ENCODE peak calls at places on chromosomes 3 and 15, in four cellular contexts. Y is AG10803, I is tibial artery, R is cardiac muscle cell. D is an unnamed sample.

GRCh38 chr3:106022913-106023312 is 154.1 kb upstream of the CBLB start:
- DNase-seq in Y (no peak), I (no peak), R (no peak), D (no peak)

GRCh38 chr3:150887031-150887430 is 18.2 kb downstream of the MINDY4B start:
- DNase-seq in Y (no peak), I (no peak), R (peak), D (no peak)

GRCh38 chr15:99110581-99111320 is 5.9 kb downstream of the SYNM start:
- DNase-seq in Y (peak), I (no peak), R (peak), D (no peak)

GRCh38 chr15:78633348-78633747 is 7.7 kb downstream of the CHRNB4 start:
- DNase-seq in Y (no peak), I (no peak), R (no peak), D (no peak)

GRCh38 chr3:104279617-104280016 is 1087.1 kb upstream of the ALCAM start:
- DNase-seq in Y (peak), I (no peak), R (peak), D (no peak)

GRCh38 chr3:37183375-37183831 is 9.0 kb upstream of the LRRFIP2 start:
- DNase-seq in Y (peak), I (no peak), R (peak), D (no peak)

GRCh38 chr3:62371735-62372591 is 1.4 kb downstream of the FEZF2 start:
- DNase-seq in Y (no peak), I (no peak), R (no peak), D (peak)

GRCh38 chr3:100032262-100032661 is 82.0 kb downstream of the FILIP1L start:
- DNase-seq in Y (peak), I (no peak), R (peak), D (no peak)

GRCh38 chr3:100103558-100104441 is 10.5 kb downstream of the FILIP1L start:
- DNase-seq in Y (peak), I (no peak), R (peak), D (no peak)

GRCh38 chr15:78396976-78397375 is 41.0 kb upstream of the IREB2 start:
- DNase-seq in Y (peak), I (no peak), R (peak), D (no peak)

GRCh38 chr3:171873561-171873960 is 30.4 kb downstream of the TMEM212 start:
- DNase-seq in Y (peak), I (no peak), R (peak), D (no peak)

GRCh38 chr3:105582015-105582414 is 215.3 kb downstream of the ALCAM start:
- DNase-seq in Y (no peak), I (no peak), R (no peak), D (no peak)

GRCh38 chr15:25059698-25060471 is 105.1 kb downstream of the SNRPN start:
- DNase-seq in Y (no peak), I (no peak), R (no peak), D (no peak)

GRCh38 chr15:69074843-69075224 is 60.3 kb downstream of the NOX5 start:
- DNase-seq in Y (no peak), I (no peak), R (peak), D (peak)

GRCh38 chr3:171789759-171790505 is 20.4 kb downstream of the PLD1 start:
- DNase-seq in Y (no peak), I (no peak), R (no peak), D (no peak)

GRCh38 chr3:13866406-13866965 is 13.4 kb downstream of the WNT7A start:
- DNase-seq in Y (no peak), I (no peak), R (no peak), D (no peak)

GRCh38 chr3:27559835-27560234 is 75.7 kb upstream of the SLC4A7 start:
- DNase-seq in Y (peak), I (peak), R (peak), D (peak)

GRCh38 chr15:37764733-37765191 is 169.7 kb upstream of the TMCO5A start:
- DNase-seq in Y (peak), I (no peak), R (peak), D (peak)

GRCh38 chr3:174441588-174442316 is 417.4 kb upstream of the NAALADL2 start:
- DNase-seq in Y (peak), I (no peak), R (peak), D (no peak)

GRCh38 chr15:39598186-39598850 is 17.4 kb downstream of the THBS1 start:
- DNase-seq in Y (peak), I (no peak), R (peak), D (no peak)

GRCh38 chr15:61946778-61947177 is 113.5 kb downstream of the VPS13C start:
- DNase-seq in Y (peak), I (no peak), R (peak), D (no peak)

GRCh38 chr3:177968891-177969290 is 567.3 kb upstream of the KCNMB2 start:
- DNase-seq in Y (no peak), I (no peak), R (no peak), D (no peak)

GRCh38 chr15:92392966-92393286 is 755 bp upstream of the ST8SIA2 start:
- DNase-seq in Y (no peak), I (no peak), R (no peak), D (peak)

GRCh38 chr3:70061111-70061510 is 61.6 kb downstream of the SAMMSON start:
- DNase-seq in Y (peak), I (no peak), R (no peak), D (no peak)

GRCh38 chr15:89143503-89144162 is 55.4 kb downstream of the ABHD2 start:
- DNase-seq in Y (peak), I (no peak), R (peak), D (peak)

GRCh38 chr15:98938105-98938417 is 69.5 kb downstream of the PGPEP1L start:
- DNase-seq in Y (no peak), I (no peak), R (no peak), D (no peak)

GRCh38 chr3:38730281-38730680 is 80.8 kb upstream of the SCN5A start:
- DNase-seq in Y (peak), I (no peak), R (peak), D (no peak)

GRCh38 chr15:45185903-45186770 is 1.6 kb downstream of the SHF start:
- DNase-seq in Y (peak), I (no peak), R (no peak), D (peak)
- H3K4me3 ChIP-seq in Y (peak), I (peak), R (peak), D (peak)

GRCh38 chr3:188439080-188439479 is 285.1 kb downstream of the LPP start:
- DNase-seq in Y (no peak), I (no peak), R (no peak), D (no peak)
- H3K4me3 ChIP-seq in Y (no peak), I (no peak), R (no peak), D (no peak)

GRCh38 chr3:52715714-52716305 is 9.9 kb downstream of the SPCS1 start:
- DNase-seq in Y (no peak), I (no peak), R (no peak), D (no peak)

GRCh38 chr3:52719618-52720017 is 13.7 kb downstream of the SPCS1 start:
- DNase-seq in Y (no peak), I (no peak), R (no peak), D (no peak)

GRCh38 chr3:52712291-52713212 is 6.6 kb downstream of the SPCS1 start:
- DNase-seq in Y (no peak), I (no peak), R (no peak), D (no peak)

GRCh38 chr3:52710512-52710911 is 4.6 kb downstream of the SPCS1 start:
- DNase-seq in Y (no peak), I (no peak), R (no peak), D (no peak)

DNA sequence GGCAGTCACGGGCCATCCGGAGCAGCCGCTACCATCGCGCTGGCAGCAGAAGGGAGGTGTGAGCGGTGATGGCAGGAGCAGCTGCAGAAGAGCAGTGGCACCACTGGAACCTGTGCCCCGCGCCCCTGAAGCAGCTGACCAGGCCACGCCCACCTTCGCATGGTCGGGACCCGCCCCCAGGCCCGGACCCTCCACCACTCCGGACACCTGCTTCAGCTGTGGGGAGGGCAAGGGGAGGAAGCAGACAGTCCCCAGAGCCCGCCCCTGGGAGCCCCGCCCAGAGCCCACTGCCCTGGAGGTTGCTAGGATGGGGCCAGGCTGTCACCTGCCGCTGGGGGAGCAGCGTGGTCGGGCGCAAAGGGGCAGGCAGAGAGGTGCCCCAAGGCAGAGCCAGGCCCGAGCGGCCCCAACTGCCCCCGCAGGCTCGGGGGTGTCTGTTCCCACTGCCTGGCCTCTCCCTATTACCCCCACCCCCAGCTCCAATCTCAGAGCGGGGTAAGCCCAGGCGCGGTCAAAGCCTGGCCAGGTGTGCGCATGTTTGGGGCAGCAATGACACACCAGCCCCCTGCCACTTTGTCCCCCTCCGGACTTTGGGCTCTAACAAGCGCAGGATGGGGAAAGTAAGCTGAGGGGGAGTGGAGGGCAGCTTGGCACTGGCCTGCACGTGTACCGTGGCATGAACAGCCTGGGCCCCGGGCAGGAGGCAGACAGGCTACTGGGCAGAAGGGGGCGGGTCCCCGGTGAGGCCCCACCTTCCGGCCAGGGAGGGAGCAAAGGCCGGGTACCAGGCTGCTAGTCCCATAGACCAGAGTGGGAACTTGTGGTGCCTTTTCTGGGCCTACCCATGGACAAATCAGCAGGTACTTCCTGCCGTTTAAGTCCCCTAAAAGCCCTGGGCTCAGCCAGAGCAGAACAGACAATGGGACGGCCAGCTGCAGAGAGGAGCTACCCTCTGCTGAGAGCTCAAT is 8.7 kb downstream of the SPCS1 start:
- DNase-seq in Y (no peak), I (no peak), R (no peak), D (peak)
- H3K4me3 ChIP-seq in Y (no peak), I (no peak), R (peak), D (no peak)

GRCh38 chr3:129794319-129795201 is 99.0 kb downstream of the TMCC1 start:
- DNase-seq in Y (no peak), I (no peak), R (peak), D (peak)
- H3K4me3 ChIP-seq in Y (no peak), I (no peak), R (no peak), D (no peak)

GRCh38 chr3:50334339-50335075 is 6.1 kb downstream of the RASSF1 start:
- DNase-seq in Y (no peak), I (no peak), R (no peak), D (no peak)
- H3K4me3 ChIP-seq in Y (no peak), I (no peak), R (no peak), D (no peak)

GRCh38 chr15:63999177-63999576 is 47.1 kb downstream of the DAPK2 start:
- DNase-seq in Y (peak), I (no peak), R (no peak), D (no peak)

GRCh38 chr15:63997715-63998442 is 48.4 kb downstream of the DAPK2 start:
- DNase-seq in Y (no peak), I (no peak), R (no peak), D (no peak)

GRCh38 chr15:63996794-63997357 is 49.4 kb downstream of the DAPK2 start:
- DNase-seq in Y (no peak), I (no peak), R (no peak), D (no peak)

GRCh38 chr15:64000183-64000710 is 46.0 kb downstream of the DAPK2 start:
- DNase-seq in Y (peak), I (no peak), R (no peak), D (no peak)

DNA sequence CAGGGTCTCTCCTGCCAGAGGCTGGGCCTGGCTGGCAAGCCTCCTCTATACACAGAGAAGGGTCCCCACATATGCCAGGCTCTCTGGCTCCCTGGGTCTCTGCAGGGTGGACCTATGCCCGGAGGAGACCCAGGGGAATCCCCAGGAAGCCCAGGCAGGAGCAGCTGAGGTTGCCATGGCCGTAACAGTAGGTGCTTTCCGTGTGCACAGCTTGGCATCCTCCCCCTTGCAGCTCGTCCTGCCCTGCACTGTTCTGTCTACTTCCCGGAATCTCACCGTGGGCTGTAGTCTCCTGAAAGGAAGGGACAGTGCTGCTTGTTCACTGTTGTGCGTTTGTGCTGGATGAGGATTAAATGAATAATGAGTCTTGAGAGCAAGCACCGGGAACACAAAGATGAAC is 47.8 kb downstream of the DAPK2 start:
- DNase-seq in Y (no peak), I (no peak), R (no peak), D (no peak)
- H3K4me3 ChIP-seq in Y (no peak), I (no peak), R (no peak), D (no peak)

GRCh38 chr3:137866001-137866400 is 101.9 kb downstream of the SOX14 start:
- DNase-seq in Y (no peak), I (no peak), R (no peak), D (no peak)
- H3K4me3 ChIP-seq in Y (no peak), I (no peak), R (no peak), D (no peak)

DNA sequence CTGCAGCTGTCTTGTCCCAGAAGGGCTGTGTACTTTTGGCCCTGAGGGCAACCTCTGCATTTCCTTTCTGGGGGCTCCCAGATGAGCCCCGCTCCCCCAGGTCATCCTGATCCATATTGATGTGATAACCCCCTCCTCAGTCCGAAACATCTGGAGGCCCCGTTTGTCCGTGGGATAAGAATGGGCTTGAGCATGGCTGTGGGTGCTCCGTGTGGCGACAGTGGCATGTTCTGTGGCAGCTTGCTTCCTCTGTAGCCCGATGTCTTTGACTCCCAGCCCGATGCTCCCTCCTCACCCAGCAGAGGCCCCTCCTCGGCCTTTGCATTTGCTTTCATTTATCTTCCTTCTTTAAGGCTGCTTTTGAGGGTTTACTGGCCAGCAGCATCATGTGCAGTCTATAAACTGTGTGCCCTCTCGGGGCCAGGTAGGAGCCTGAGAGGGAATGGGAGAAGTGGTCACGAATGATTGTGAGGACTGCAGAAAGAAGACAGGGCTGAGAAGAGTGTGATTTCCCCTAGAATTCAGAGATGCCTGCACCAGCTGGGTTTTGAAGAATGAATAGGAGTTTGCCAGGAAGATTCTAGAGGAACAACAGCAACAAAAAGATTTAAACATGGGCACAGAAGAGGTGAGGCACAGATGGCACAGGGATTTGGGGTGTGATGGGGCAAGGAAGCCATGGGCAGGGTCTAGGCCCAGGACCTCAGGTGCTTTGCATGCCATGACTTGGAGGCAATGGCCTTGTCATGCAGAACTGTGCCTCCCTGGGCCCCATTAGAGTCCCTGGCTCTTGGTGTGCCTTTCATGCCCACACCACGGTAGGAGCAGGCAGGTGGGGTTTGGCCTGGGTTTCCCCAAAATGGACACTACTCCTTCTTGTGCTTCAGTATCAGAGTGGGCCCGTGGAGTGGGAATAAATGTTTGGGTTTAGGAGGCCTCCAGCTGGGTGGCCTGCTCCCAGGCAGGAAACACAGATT is 34.2 kb downstream of the APBA2 start:
- DNase-seq in Y (no peak), I (no peak), R (no peak), D (no peak)
- H3K4me3 ChIP-seq in Y (no peak), I (no peak), R (no peak), D (no peak)

GRCh38 chr3:48425281-48425812 is 4.5 kb downstream of the PLXNB1 start:
- DNase-seq in Y (no peak), I (no peak), R (peak), D (peak)
- H3K4me3 ChIP-seq in Y (no peak), I (peak), R (no peak), D (no peak)

GRCh38 chr3:187368251-187368733 is at the start of gene RTP4:
- DNase-seq in Y (peak), I (no peak), R (peak), D (no peak)

GRCh38 chr3:187367561-187368103 is 553 bp upstream of the RTP4 start:
- DNase-seq in Y (no peak), I (no peak), R (no peak), D (no peak)

GRCh38 chr3:187370051-187370450 is 1.9 kb downstream of the RTP4 start:
- DNase-seq in Y (no peak), I (no peak), R (no peak), D (no peak)

DNA sequence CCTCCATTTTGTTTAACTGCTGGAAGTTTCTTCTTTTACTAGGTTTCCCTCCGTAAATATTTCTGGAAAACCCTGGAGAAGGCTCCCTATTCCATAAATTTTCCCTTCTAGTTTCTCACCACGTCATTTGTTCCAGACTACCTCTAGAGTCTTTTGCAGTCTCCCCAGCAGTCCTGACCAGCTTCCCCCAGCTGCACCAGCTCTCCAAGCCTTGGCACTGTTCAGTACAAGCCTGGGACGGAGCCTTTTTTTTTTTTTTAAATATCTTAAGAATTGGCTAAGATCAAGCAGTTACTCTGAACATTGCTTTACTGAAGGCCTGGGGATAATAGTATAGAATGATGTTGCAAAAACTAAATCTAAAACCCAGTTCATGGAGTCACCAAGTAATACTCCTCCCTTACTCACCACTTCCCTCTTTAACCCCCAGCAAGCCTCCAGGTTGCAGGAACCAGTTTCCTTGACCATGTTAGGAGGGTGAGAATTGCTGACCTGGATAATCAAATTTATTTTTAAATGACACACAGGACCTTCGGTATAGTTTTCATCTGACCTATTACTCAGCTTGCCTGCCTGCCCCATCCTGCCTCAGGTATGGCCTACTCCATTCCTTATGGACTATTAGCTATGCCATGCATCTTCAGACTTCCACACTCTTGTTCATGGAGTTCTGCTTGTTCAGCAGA is 723 bp downstream of the RTP4 start:
- DNase-seq in Y (peak), I (no peak), R (peak), D (no peak)
- H3K4me3 ChIP-seq in Y (peak), I (peak), R (no peak), D (peak)